ENCODE peak calls at places on chromosomes 4 and X, in ten cellular contexts. H, P, B, L, Y, R, O, Q, T and S are unnamed samples. For H3K4me1, the result is how much of the 10 kb centered on the place peaks cover.

GRCh38 chr4:5257086-5257485 is 205.8 kb downstream of the STK32B start:
- DNase-seq in O (no peak), B (no peak), Q (no peak), Y (no peak), L (no peak), H (no peak), T (no peak), R (no peak), P (no peak), S (no peak)

GRCh38 chr4:143286058-143286457 is 50.6 kb upstream of the GAB1 start:
- DNase-seq in R (no peak), T (no peak), H (no peak), L (no peak), B (no peak), Y (no peak), Q (no peak), O (no peak), P (no peak), S (no peak)

GRCh38 chrX:107676559-107677378 is 48.5 kb downstream of the PRPS1 start:
- DNase-seq in O (peak), Q (no peak), L (peak), T (no peak), Y (peak), R (peak), B (no peak), P (peak), H (peak), S (peak)

GRCh38 chr4:72208421-72209075 is 176.7 kb downstream of the NPFFR2 start:
- DNase-seq in H (no peak), Q (no peak), P (no peak), L (no peak), R (no peak), O (no peak), Y (no peak), B (no peak), T (no peak), S (no peak)

GRCh38 chrX:24184018-24184417 is 34.5 kb downstream of the ZFX start:
- DNase-seq in Y (no peak), O (no peak), H (no peak), L (no peak), B (no peak), T (no peak), R (no peak), Q (no peak), P (no peak), S (no peak)

GRCh38 chrX:19540076-19540475 is 24.8 kb upstream of the MAP3K15 start:
- DNase-seq in L (no peak), Q (no peak), P (no peak), H (no peak), R (no peak), Y (no peak), O (no peak), T (no peak), B (no peak), S (no peak)

GRCh38 chrX:139559383-139560042 is 29.0 kb downstream of the F9 start:
- DNase-seq in O (peak), R (peak), B (peak), Q (peak), T (peak), P (peak), Y (peak), H (peak), L (peak), S (peak)

GRCh38 chr4:8192748-8193738 is 6.0 kb upstream of the SH3TC1 start:
- DNase-seq in P (peak), H (peak), T (no peak), O (peak), L (peak), Q (no peak), Y (peak), B (no peak), R (peak), S (peak)

GRCh38 chr4:102493794-102494193 is 7.4 kb upstream of the NFKB1 start:
- DNase-seq in B (no peak), R (no peak), Y (no peak), H (no peak), P (no peak), L (no peak), T (no peak), O (peak), Q (no peak), S (no peak)

GRCh38 chr4:41144812-41145211 is 69.5 kb downstream of the APBB2 start:
- DNase-seq in Q (no peak), L (no peak), T (no peak), P (no peak), H (no peak), R (no peak), O (no peak), B (no peak), Y (no peak), S (no peak)

GRCh38 chrX:25442501-25442900 is 426.7 kb upstream of the ARX start:
- DNase-seq in L (no peak), B (no peak), P (no peak), H (no peak), Q (no peak), T (peak), O (no peak), Y (no peak), R (no peak), S (no peak)

GRCh38 chrX:43679778-43680177 is 23.7 kb downstream of the MAOA start:
- DNase-seq in R (no peak), Q (no peak), H (no peak), L (no peak), O (no peak), P (no peak), T (no peak), Y (peak), B (no peak), S (no peak)

GRCh38 chr4:155529197-155529596 is 137.5 kb upstream of the GUCY1A1 start:
- DNase-seq in Y (peak), R (no peak), O (peak), L (no peak), Q (no peak), P (no peak), T (peak), H (peak), B (no peak), S (no peak)

GRCh38 chr4:52019941-52020657 is at the start of gene LRRC66:
- DNase-seq in R (no peak), L (no peak), O (no peak), P (no peak), Q (no peak), T (no peak), Y (peak), H (no peak), B (no peak), S (no peak)

GRCh38 chr4:156778606-156779005 is 193.0 kb downstream of the PDGFC start:
- DNase-seq in R (peak), P (peak), H (no peak), O (no peak), Q (no peak), B (no peak), L (no peak), Y (no peak), T (no peak), S (no peak)

GRCh38 chrX:5458300-5458699 is 770.4 kb downstream of the NLGN4X start:
- DNase-seq in H (peak), O (peak), B (peak), Q (no peak), R (no peak), Y (no peak), T (peak), P (no peak), L (no peak), S (peak)

DNA sequence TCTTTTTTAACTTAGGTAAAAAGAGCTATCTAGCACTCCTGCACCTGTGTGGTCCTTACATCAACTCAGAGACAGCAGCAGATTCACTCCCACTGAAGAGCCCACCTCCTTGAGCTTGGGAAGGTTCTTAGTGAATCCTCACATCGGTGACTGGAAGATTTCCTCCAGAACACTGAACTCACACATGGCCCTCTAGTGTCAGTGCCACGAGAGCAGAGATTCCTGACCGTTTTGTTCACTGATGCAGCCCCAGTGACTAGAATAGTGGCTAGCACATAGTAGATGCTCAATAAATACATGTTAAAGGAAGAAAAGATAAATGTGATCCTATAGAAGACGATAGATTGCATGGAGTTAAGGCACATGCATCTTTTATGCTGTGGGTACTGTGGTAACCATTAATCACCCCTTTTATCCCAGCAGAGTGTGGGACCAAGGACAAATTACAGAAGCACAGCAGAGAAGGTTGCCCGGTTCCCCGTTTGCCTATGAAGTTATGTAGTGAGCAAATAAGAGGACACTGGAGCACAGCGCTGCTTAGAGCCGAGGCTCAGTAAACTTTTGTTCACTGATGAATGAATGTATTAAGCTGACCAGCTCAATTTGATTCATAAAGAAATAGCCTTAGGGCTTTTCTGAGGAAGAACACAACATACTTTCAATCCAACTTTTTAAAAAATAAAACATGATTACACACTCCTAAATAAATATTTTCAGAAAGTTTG is 8.7 kb downstream of the GASK1B start:
- DNase-seq in H (no peak), Q (no peak), R (no peak), L (no peak), O (no peak), B (no peak), Y (peak), T (no peak), P (no peak), S (no peak)
- H3K4me1 ChIP-seq in H (under half), Q (under half), R (under half), L (under half), O (under half), B (under half), Y (half or more), T (under half), P (under half), S (under half)

GRCh38 chr4:138347561-138347960 is 105.4 kb upstream of the SLC7A11 start:
- DNase-seq in Q (no peak), Y (no peak), L (no peak), R (no peak), H (no peak), B (no peak), P (no peak), T (no peak), O (no peak), S (no peak)
- H3K4me2 ChIP-seq in Q (no peak), Y (no peak), L (no peak), R (no peak), H (no peak), B (no peak), P (no peak), T (no peak), O (no peak), S (no peak)

GRCh38 chr4:15648600-15648999 is 6.6 kb downstream of the FBXL5 start:
- DNase-seq in Y (no peak), H (no peak), R (no peak), P (no peak), B (no peak), T (no peak), O (no peak), L (no peak), Q (no peak), S (no peak)
- H3K4me1 ChIP-seq in Y (under half), H (under half), R (under half), P (under half), B (under half), T (under half), O (under half), L (under half), Q (under half), S (under half)

DNA sequence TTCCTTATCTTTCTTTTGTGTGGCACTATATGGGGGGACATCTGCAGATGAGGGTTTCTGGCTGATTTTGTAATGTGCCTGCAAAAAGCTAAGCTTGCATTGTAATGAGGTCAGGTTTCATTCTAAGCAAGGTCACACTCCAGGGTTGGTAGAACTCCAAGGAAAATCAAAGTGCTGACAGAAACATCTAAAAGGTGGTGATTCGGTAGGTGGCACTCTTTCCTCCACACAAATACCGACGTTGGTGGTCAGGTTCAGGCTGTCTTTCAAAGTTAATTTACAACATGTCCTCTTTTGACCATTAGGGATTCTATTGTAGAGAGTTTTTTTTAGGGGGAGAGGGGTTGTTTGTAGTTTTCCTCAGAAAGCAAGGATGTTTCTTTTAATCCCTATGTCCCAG is 434.4 kb downstream of the PPARGC1A start:
- DNase-seq in P (no peak), L (no peak), Y (no peak), T (peak), O (no peak), H (no peak), B (peak), Q (peak), R (no peak), S (peak)
- H3K4me2 ChIP-seq in P (no peak), L (no peak), Y (no peak), T (no peak), O (no peak), H (no peak), B (no peak), Q (no peak), R (no peak), S (no peak)

DNA sequence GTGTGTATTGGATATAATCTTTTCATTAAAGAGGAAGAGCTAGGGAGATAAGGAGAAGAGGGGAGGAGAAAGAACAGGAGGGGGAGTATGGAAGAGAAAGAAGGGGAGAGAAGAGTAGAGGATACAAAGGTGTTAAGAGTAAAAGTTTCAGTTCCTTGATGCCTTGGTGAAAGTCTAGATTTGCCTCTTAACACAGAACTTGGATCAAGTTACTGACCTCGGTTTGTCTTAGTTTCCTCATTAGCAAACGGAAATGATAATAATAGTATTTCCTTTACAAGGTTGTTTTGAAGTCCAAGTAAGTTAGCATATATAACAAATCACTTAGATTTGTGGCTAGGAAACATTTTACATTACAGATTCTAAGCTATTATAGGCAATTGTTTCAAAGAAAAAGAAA is 287.1 kb downstream of the PPARGC1A start:
- DNase-seq in P (no peak), H (no peak), Q (no peak), L (no peak), B (no peak), Y (no peak), O (no peak), R (no peak), T (no peak), S (no peak)
- H3K4me1 ChIP-seq in P (under half), H (under half), Q (under half), L (under half), B (under half), Y (under half), O (under half), R (under half), T (under half), S (under half)

GRCh38 chr4:15182600-15183222 is 180.4 kb downstream of the CPEB2 start:
- DNase-seq in L (no peak), B (no peak), O (no peak), Y (peak), H (no peak), P (peak), T (no peak), R (no peak), Q (no peak), S (no peak)
- H3K4me2 ChIP-seq in L (no peak), B (no peak), O (no peak), Y (no peak), H (no peak), P (peak), T (no peak), R (no peak), Q (no peak), S (no peak)

GRCh38 chrX:13893826-13894225 is 76.9 kb upstream of the GPM6B start:
- DNase-seq in P (no peak), H (no peak), Y (no peak), T (no peak), B (no peak), Q (no peak), R (no peak), O (no peak), L (no peak), S (no peak)

GRCh38 chrX:13888284-13888683 is 71.4 kb upstream of the GPM6B start:
- DNase-seq in O (no peak), Y (no peak), T (no peak), B (no peak), R (no peak), H (no peak), Q (no peak), P (no peak), L (no peak), S (no peak)

GRCh38 chrX:13890806-13891205 is 73.9 kb upstream of the GPM6B start:
- DNase-seq in R (no peak), T (no peak), P (no peak), L (no peak), Y (no peak), B (no peak), H (no peak), O (no peak), Q (no peak), S (no peak)

GRCh38 chrX:13892856-13893255 is 76.0 kb upstream of the GPM6B start:
- DNase-seq in P (no peak), Q (no peak), Y (no peak), H (no peak), T (no peak), L (no peak), O (no peak), R (peak), B (no peak), S (no peak)

DNA sequence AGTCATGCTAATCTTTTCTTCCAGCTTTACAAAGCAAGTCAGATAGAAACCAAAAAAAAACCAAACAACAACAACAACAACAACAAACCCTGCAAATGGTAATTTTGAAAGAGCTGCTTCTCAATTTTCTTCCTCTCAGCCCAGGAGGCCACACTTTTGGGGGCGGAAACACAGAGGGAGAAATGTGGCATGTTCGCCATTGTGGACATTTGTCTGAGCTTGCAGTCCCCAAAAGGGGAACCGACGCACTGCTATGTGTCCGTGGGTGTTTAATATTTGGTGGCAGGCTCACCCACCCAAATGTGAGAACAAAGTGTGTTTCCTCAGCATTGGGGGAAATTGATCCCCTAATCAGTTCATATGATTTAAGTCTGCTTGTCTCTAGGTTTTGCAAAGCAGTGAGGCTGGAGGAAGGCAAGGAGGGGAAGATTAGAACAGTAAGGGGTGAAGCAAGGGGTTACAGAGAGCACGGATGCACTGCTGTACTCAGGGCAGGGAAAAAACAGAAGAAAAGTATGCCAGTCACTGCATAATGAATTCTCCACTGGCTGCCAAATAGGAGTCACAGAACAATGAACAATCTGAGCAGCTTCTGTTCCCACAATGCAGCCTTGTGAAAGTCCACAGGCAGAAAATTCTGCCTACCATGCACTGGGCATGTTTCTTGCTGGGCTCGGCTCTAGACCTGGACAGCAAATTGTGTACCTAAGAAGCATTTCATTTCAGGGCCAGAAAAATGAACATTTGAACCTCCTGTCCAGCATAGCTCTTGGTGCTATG is 74.7 kb upstream of the GPM6B start:
- DNase-seq in Y (no peak), O (no peak), L (no peak), B (no peak), T (peak), H (no peak), Q (no peak), R (no peak), P (no peak), S (peak)
- H3K4me1 ChIP-seq in Y (under half), O (under half), L (under half), B (under half), T (under half), H (under half), Q (under half), R (under half), P (under half), S (under half)

GRCh38 chr4:153233761-153234371 is 29.6 kb downstream of the TRIM2 start:
- DNase-seq in T (no peak), H (no peak), P (peak), O (no peak), R (peak), Q (no peak), L (no peak), Y (peak), B (no peak), S (no peak)
- H3K4me2 ChIP-seq in T (no peak), H (peak), P (peak), O (no peak), R (peak), Q (no peak), L (no peak), Y (no peak), B (no peak), S (no peak)

DNA sequence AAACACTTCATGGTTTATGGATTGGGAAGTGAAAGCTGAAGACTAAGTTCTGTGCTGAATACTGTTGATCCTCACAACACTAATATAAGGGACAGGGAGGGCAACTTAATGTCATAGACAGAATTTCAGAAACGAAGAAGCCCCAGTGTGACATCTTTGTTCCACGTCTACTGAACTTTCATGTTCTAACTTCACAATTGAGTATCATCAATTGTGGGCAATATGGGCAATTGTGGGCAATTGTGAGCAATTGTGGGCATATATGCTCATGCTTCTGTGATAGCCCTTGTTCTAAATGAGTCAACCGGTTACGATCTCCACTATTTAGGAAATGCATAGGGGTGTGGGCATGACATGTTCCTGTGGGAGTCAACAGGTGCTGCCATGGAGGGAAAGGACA is 33.7 kb downstream of the CYBB start:
- DNase-seq in B (no peak), Q (no peak), O (no peak), L (no peak), Y (no peak), T (no peak), H (no peak), P (no peak), R (no peak), S (no peak)
- H3K4me1 ChIP-seq in B (under half), Q (under half), O (under half), L (under half), Y (under half), T (under half), H (under half), P (under half), R (under half), S (half or more)